ENCODE peak calls at places on chromosomes 16 and 17, in seven cellular contexts. H is NCI-H1436 treated with DMSO at 0.1 percent for 48 hours, V is AG08396, J is cardiac muscle cell, X is psoas muscle, N is NCI-H2081, W is HTR-8/SVneo. D is an unnamed sample.

GRCh38 chr17:51056813-51057510 is 63.7 kb downstream of the SPAG9 start:
- DNase-seq in H (no peak), V (peak; percentile 72), J (peak; percentile 88), X (no peak), N (peak; percentile 79), W (peak; percentile 59), D (peak; percentile 81)

GRCh38 chr17:2239882-2240430 is 63.6 kb downstream of the SMG6 start:
- DNase-seq in H (no peak), V (peak; percentile 77), J (peak; percentile 84), X (peak; percentile 82), N (no peak), W (peak; percentile 78), D (peak; percentile 79)

GRCh38 chr16:66918355-66918754 is 330 bp downstream of the CDH16 start:
- DNase-seq in H (no peak), V (no peak), J (no peak), X (no peak), N (no peak), W (no peak), D (no peak)

GRCh38 chr16:11575223-11575589 is 11.5 kb downstream of the LITAF start:
- DNase-seq in H (no peak), V (no peak), J (no peak), X (peak; percentile 14), N (no peak), W (no peak), D (no peak)

GRCh38 chr17:63224644-63225043 is 221.5 kb downstream of the CYB561 start:
- DNase-seq in H (no peak), V (no peak), J (no peak), X (no peak), N (no peak), W (no peak), D (no peak)

GRCh38 chr17:78884148-78884870 is 18.7 kb downstream of the CEP295NL start:
- DNase-seq in H (no peak), V (no peak), J (peak; percentile 33), X (no peak), N (no peak), W (no peak), D (no peak)

GRCh38 chr16:24775455-24775854 is 46.0 kb downstream of the TNRC6A start:
- DNase-seq in H (no peak), V (no peak), J (peak; percentile 69), X (no peak), N (no peak), W (no peak), D (no peak)

GRCh38 chr16:66520406-66521194 is 29.3 kb downstream of the TK2 start:
- DNase-seq in H (no peak), V (no peak), J (no peak), X (peak; percentile 66), N (no peak), W (no peak), D (no peak)

GRCh38 chr16:87226926-87227650 is 90.1 kb downstream of the C16orf95 start:
- DNase-seq in H (no peak), V (peak; percentile 84), J (peak; percentile 86), X (no peak), N (no peak), W (no peak), D (no peak)

GRCh38 chr17:9237053-9237410 is 215.7 kb downstream of the NTN1 start:
- DNase-seq in H (no peak), V (no peak), J (no peak), X (no peak), N (no peak), W (no peak), D (no peak)

GRCh38 chr16:1561836-1562235 is 28.4 kb downstream of the TMEM204 start:
- DNase-seq in H (no peak), V (no peak), J (no peak), X (no peak), N (no peak), W (no peak), D (no peak)